ENCODE peak calls at places on chromosome 21, in eight cellular contexts. Z is pancreas, K is psoas muscle, H is neural progenitor cell, W is left lung, P is ascending aorta, S is neuronal stem cell, X is H9. Y is an unnamed sample. For H3K4me1, the result is how much of the 10 kb centered on the place peaks cover.

GRCh38 chr21:25118648-25119047 is 488.6 kb downstream of the MRPL39 start:
- DNase-seq in W (no peak), P (no peak), X (no peak), Z (no peak), H (no peak), K (no peak), S (no peak), Y (no peak)

GRCh38 chr21:27406297-27407009 is 439.6 kb upstream of the ADAMTS5 start:
- DNase-seq in K (no peak), X (no peak), P (no peak), Z (no peak), S (no peak), W (no peak), H (no peak), Y (no peak)

GRCh38 chr21:43775795-43776430 is at the start of gene CSTB:
- DNase-seq in W (peak), S (no peak), Z (peak), H (peak), P (peak), K (peak), X (peak), Y (peak)

GRCh38 chr21:14754259-14754604 is 208.1 kb upstream of the SAMSN1 start:
- DNase-seq in W (no peak), S (no peak), P (no peak), X (no peak), K (no peak), H (no peak), Z (no peak), Y (no peak)

GRCh38 chr21:23789864-23790263 is 1817.4 kb downstream of the MRPL39 start:
- DNase-seq in S (no peak), Z (no peak), W (no peak), X (no peak), K (no peak), P (no peak), H (no peak), Y (no peak)

GRCh38 chr21:16308269-16308668 is 578.5 kb downstream of the USP25 start:
- DNase-seq in H (no peak), W (no peak), S (no peak), Z (no peak), P (no peak), X (no peak), K (no peak), Y (no peak)

GRCh38 chr21:16983425-16983824 is 529.4 kb upstream of the CXADR start:
- DNase-seq in H (no peak), S (no peak), W (no peak), K (no peak), Z (no peak), X (no peak), P (no peak), Y (no peak)

GRCh38 chr21:37496972-37497371 is 130.4 kb downstream of the DYRK1A start:
- DNase-seq in Z (no peak), S (no peak), P (no peak), H (no peak), X (no peak), K (no peak), W (no peak), Y (no peak)

DNA sequence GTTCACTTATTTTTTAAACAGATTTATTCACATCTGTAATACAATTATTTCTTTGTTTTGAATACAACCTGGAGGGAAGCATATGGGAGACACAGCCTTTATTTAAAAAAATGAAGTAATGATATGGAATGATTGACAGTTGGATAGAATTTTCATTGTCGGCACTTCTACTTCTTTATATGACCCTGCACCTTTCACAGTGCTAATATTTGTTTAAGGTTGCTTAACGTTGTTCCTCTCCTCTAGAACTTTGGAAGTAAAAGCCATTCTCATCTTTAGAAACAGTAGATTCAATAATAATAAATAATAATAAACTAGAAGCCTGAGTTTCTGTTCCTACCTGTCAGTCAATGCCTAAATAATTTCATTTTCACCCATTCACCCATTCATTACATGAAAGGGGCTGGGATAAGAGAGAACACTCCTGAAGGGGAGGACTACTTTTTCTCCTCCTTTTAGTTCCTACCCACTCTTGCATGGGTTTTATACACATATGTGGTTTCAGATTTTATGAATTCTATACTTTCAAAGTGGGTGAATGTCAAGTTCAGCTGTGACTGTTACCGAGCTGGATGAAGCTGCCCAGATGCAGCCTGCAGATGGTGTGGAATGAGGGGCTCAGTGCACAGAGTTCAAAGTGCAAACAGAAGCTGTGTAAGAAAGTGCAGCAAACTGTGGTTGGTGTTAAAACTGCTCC is 9.4 kb downstream of the RUNX1 start:
- DNase-seq in S (no peak), W (no peak), H (no peak), Z (no peak), X (no peak), K (no peak), P (no peak), Y (no peak)
- H3K4me1 ChIP-seq in S (under half), W (under half), H (under half), Z (under half), X (under half), K (under half), P (under half), Y (under half)

GRCh38 chr21:34018185-34018584 is 55.2 kb upstream of the MRPS6 start:
- DNase-seq in W (no peak), Z (no peak), H (no peak), K (no peak), S (no peak), P (no peak), X (no peak), Y (no peak)
- H3K4me1 ChIP-seq in W (under half), Z (under half), H (under half), K (under half), S (under half), P (under half), X (under half), Y (under half)

GRCh38 chr21:44964381-44964780 is 24.6 kb downstream of the SLX9 start:
- DNase-seq in H (no peak), Z (no peak), S (no peak), K (no peak), P (no peak), X (no peak), W (no peak), Y (no peak)
- H3K4me1 ChIP-seq in H (under half), Z (under half), S (under half), K (under half), P (under half), X (under half), W (half or more), Y (under half)

DNA sequence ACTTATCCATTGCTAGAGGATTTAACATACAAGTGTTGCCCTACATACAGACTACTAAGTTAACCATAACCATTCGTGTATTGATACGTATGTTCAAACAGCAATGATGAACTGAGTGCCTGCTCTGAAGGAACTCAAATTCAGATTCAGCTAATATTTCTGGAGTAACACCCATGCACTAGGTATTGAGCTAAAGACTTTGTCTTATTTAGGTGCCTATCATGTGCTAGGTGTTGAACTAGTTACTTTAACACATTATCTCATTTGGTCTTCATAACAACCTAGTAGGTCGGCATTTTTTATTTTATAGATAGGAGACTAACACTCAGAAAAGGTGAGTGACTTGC is 160.0 kb downstream of the LTN1 start:
- DNase-seq in Z (no peak), H (no peak), K (no peak), S (no peak), P (no peak), X (no peak), W (no peak), Y (no peak)
- H3K4me1 ChIP-seq in Z (under half), H (under half), K (under half), S (under half), P (under half), X (under half), W (under half), Y (under half)

GRCh38 chr21:38654580-38654979 is 151.1 kb upstream of the ETS2 start:
- DNase-seq in P (no peak), W (no peak), X (no peak), K (no peak), H (no peak), S (no peak), Z (no peak), Y (no peak)

GRCh38 chr21:38652396-38652795 is 153.3 kb upstream of the ETS2 start:
- DNase-seq in K (no peak), H (no peak), P (no peak), W (no peak), Z (no peak), S (no peak), X (no peak), Y (no peak)

GRCh38 chr21:38646213-38646837 is 148.0 kb upstream of the ERG start:
- DNase-seq in W (no peak), H (no peak), Z (no peak), S (no peak), X (no peak), P (no peak), K (no peak), Y (no peak)

GRCh38 chr21:38649120-38649519 is 150.8 kb upstream of the ERG start:
- DNase-seq in K (no peak), W (no peak), X (no peak), P (no peak), S (no peak), H (no peak), Z (no peak), Y (no peak)

DNA sequence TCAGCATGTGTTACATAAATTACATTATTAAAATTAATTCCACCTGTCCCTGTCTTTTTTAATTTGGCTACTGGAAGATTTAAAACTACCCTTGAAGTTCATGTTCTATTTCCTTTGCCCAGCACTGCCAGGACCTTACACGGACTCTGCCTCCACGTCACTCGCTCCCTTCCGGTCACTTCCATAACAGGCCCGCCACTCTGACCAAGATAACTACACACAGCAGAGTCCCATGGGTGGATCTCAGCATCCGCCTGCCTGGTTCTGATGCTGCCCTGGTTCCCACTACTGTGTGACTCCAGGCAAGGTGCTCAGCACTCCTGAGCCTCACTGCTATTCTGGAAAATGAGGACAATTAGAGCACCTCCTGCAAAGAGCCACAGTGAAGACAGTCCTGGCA is 153.3 kb upstream of the ERG start:
- DNase-seq in X (no peak), S (no peak), W (no peak), K (no peak), H (no peak), P (no peak), Z (no peak), Y (no peak)
- H3K4me1 ChIP-seq in X (under half), S (under half), W (under half), K (under half), H (under half), P (under half), Z (under half), Y (under half)

GRCh38 chr21:34992736-34993135 is 56.4 kb downstream of the RUNX1 start:
- DNase-seq in P (no peak), Z (no peak), H (no peak), K (peak), X (no peak), W (no peak), S (no peak), Y (peak)
- H3K4me1 ChIP-seq in P (under half), Z (under half), H (under half), K (under half), X (under half), W (under half), S (under half), Y (under half)

GRCh38 chr21:31885146-31885545 is 12.3 kb downstream of the HUNK start:
- DNase-seq in X (no peak), P (no peak), H (no peak), Z (no peak), S (no peak), K (no peak), W (no peak), Y (no peak)
- H3K4me1 ChIP-seq in X (under half), P (under half), H (under half), Z (under half), S (under half), K (under half), W (under half), Y (under half)

DNA sequence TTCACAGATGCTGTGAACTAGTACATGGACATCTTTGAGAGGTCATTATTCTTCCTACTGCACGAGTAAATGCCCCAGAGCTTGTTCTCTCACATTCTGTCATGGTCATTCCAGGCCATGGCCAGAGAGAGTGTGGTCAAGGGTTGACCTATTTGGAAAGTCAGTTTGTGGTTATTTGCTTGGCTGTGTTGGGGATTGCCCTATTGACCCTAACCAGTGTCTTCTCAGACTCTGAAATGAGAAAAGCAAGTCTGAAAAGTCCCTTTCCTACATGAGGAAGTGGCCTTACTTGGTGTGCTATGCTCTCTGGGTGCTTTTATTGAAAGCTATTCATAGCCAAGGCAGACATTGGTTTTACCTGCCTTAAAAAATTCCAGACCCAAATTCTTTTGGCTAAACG is 26.6 kb downstream of the CLIC6 start:
- DNase-seq in Z (no peak), X (no peak), H (no peak), P (no peak), K (no peak), S (no peak), W (no peak), Y (no peak)
- H3K4me1 ChIP-seq in Z (under half), X (under half), H (under half), P (under half), K (under half), S (under half), W (under half), Y (under half)

DNA sequence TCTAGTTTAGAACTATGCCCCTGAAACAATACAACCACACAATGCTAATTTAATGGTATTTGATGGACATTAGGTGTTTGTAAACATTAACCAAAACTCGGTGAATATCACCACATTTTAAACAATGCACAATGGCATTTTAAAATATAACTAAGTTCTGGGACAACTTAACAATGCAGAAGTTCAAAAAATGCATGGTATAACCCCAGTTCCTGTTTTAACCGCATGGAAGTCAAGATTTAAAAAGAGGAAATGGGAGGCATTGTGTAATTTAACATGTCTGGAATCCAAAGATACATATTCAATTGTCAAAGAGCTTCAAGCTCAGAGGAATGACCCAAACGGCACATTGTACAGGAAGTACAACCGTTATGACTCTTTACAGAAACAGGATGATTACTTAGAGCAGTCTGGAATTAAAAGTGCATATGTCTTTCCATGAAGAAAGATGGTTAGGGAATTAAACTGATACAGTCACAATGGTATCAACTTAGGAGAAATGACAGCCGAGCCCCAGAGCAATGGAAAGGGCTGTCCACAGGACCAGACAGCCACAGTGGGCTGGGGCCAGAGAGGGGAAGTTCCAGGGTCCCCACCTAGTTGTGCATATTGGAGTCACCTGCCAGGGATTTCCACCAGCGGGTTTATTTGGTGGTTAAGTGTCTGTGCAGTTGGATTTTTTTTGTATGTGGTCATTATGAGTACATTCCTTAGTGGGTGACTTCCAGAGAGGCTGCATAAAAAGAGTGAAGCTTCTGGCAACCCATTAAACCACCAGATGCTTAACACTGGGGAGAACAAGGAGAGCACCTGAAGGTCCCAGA is 7.5 kb upstream of the PTTG1IP start:
- DNase-seq in Z (no peak), P (no peak), W (no peak), S (no peak), H (no peak), X (no peak), K (peak), Y (no peak)
- H3K4me1 ChIP-seq in Z (under half), P (under half), W (half or more), S (under half), H (under half), X (under half), K (under half), Y (under half)

Y was measured in suprapubic skin.